ENCODE peak calls at places on chromosome 6, in seven cellular contexts. L, J, O, F, D, G and P are unnamed samples.

GRCh38 chr6:34795836-34796425 is 4.0 kb downstream of the BLTP3A start:
- DNase-seq in O (no peak), J (no peak), F (no peak), G (no peak), L (no peak), D (peak; percentile 59), P (peak; percentile 57)

GRCh38 chr6:167678102-167679101 is 148.3 kb upstream of the AFDN start:
- DNase-seq in J (peak; percentile 71), L (no peak), O (peak; percentile 39), G (peak; percentile 86), F (peak; percentile 78), D (peak; percentile 15), P (peak; percentile 35)

GRCh38 chr6:45965787-45966186 is 49.9 kb downstream of the CLIC5 start:
- DNase-seq in L (no peak), G (no peak), D (peak; percentile 84), O (no peak), F (no peak), J (no peak), P (no peak)

GRCh38 chr6:56795852-56796532 is 153.3 kb upstream of the DST start:
- DNase-seq in F (no peak), J (no peak), L (no peak), G (no peak), D (peak; percentile 78), O (no peak), P (no peak)

GRCh38 chr6:150159757-150160156 is 16.9 kb downstream of the PPP1R14C start:
- DNase-seq in F (no peak), L (no peak), G (no peak), O (no peak), J (no peak), D (no peak), P (no peak)

GRCh38 chr6:150418825-150419594 is 50.2 kb downstream of the IYD start:
- DNase-seq in F (peak; percentile 84), O (peak; percentile 47), D (peak; percentile 55), L (peak; percentile 83), J (peak; percentile 71), G (peak; percentile 89), P (peak; percentile 56)

GRCh38 chr6:154306696-154307095 is 49.9 kb downstream of the IPCEF1 start:
- DNase-seq in O (no peak), F (no peak), G (no peak), D (no peak), J (no peak), L (no peak), P (no peak)

GRCh38 chr6:21831531-21832291 is 238.2 kb downstream of the SOX4 start:
- DNase-seq in D (peak; percentile 97), L (no peak), J (no peak), G (no peak), O (no peak), F (no peak), P (no peak)

GRCh38 chr6:110395221-110395620 is 20.2 kb downstream of the DDO start:
- DNase-seq in D (no peak), G (peak; percentile 53), J (no peak), L (no peak), F (no peak), O (peak; percentile 73), P (no peak)

GRCh38 chr6:84752118-84752850 is 12.1 kb downstream of the TBX18 start:
- DNase-seq in F (no peak), L (no peak), G (no peak), J (no peak), D (no peak), O (no peak), P (no peak)

GRCh38 chr6:45423111-45423900 is 45.6 kb upstream of the SUPT3H start:
- DNase-seq in D (peak; percentile 30), O (peak; percentile 47), J (peak; percentile 36), G (peak; percentile 69), L (peak; percentile 74), F (peak; percentile 62), P (peak; percentile 17)

GRCh38 chr6:13508711-13509705 is 21.6 kb upstream of the GFOD1 start:
- DNase-seq in G (no peak), J (no peak), F (no peak), D (peak; percentile 91), O (no peak), L (no peak), P (peak; percentile 75)

GRCh38 chr6:37021356-37022129 is 16.1 kb downstream of the FGD2 start:
- DNase-seq in L (no peak), J (no peak), O (no peak), G (peak; percentile 28), F (no peak), D (peak; percentile 34), P (peak; percentile 41)

GRCh38 chr6:91098006-91098405 is 511.1 kb upstream of the MAP3K7 start:
- DNase-seq in L (no peak), F (no peak), O (no peak), G (no peak), D (peak; percentile 19), J (no peak), P (peak; percentile 63)

GRCh38 chr6:16681260-16681873 is 79.9 kb downstream of the ATXN1 start:
- DNase-seq in D (peak; percentile 97), G (peak; percentile 27), J (no peak), F (no peak), O (no peak), L (no peak), P (peak; percentile 58)

GRCh38 chr6:16687045-16687444 is 74.2 kb downstream of the ATXN1 start:
- DNase-seq in D (no peak), J (no peak), F (no peak), O (no peak), L (no peak), G (no peak), P (no peak)

GRCh38 chr6:16684896-16685554 is 76.2 kb downstream of the ATXN1 start:
- DNase-seq in D (peak; percentile 90), L (no peak), O (no peak), J (no peak), F (no peak), G (peak; percentile 21), P (peak; percentile 65)

GRCh38 chr6:16684195-16684689 is 77.0 kb downstream of the ATXN1 start:
- DNase-seq in G (peak; percentile 37), O (no peak), J (no peak), L (no peak), D (peak; percentile 52), F (no peak), P (no peak)

GRCh38 chr6:16683524-16684194 is 77.6 kb downstream of the ATXN1 start:
- DNase-seq in D (peak; percentile 83), G (peak; percentile 32), L (peak; percentile 60), J (peak; percentile 46), F (peak; percentile 54), O (no peak), P (peak; percentile 83)
- H3K4me3 ChIP-seq in D (no peak overlapping the region), G (no peak overlapping the region), L (no peak overlapping the region), J (no peak overlapping the region), F (no peak overlapping the region), O (no peak overlapping the region), P (no peak overlapping the region)

DNA sequence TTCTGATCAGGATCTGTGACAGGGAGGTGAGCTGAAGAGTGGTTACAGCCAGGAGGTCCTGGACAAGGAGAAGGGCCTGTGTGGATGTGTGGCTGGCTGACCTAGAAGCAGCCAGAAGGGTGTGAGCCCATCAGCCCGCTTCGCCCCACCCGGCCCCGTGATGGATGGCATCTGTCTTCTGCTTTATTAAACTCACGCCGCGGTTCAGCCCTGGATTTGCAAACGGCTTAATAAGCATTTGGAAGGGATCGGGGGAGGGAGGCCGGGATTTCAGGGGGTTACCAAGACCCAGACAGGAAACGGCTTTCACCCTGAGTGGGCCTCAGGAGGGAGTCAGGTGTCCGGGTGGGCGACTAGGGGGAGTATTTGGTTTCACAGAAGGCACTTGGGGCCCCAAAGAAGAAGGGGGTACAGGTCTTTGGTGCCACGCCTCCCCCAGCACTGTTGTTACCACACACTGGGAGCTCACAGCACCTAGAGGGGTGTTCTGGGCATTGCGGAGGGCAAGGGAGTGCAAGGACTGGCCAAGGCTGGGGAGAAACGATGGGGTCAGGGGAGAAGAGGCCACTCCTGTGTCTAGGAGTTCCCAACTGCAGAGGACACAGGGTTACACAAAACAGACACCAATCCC is 53.8 kb upstream of the FOXP4 start:
- DNase-seq in D (no peak), L (no peak), O (no peak), F (no peak), J (no peak), G (no peak), P (no peak)
- H3K27me3 ChIP-seq in D (peaks cover 7% of the 10 kb centered on the region), L (no peaks in the 10 kb centered on the region), O (no peaks in the 10 kb centered on the region), F (no peaks in the 10 kb centered on the region), J (no peaks in the 10 kb centered on the region), G (no peaks in the 10 kb centered on the region), P (no peaks in the 10 kb centered on the region)

DNA sequence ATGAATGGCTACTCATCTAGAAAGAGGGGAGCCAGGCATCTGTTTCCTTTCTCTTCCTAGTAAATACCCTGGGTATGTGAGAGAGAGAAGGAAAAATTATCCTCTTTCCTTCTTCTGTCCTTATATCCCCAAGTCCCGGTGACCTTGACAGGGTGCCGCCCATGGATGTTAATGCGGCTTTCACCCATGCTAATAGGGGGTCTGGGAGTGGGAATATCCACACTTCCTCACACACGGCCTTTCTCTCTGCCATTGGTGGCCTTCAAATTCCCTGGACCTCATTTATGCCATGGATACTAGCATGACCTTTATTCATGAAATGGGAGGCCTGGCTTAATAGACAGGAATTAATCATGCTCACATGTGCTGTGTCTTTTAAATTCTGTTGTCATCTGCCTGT is 159.0 kb upstream of the NOX3 start:
- DNase-seq in L (no peak), D (no peak), J (no peak), G (no peak), F (no peak), O (no peak), P (no peak)
- H3K9me3 ChIP-seq in L (peaks cover 63% of the 10 kb centered on the region), D (no peaks in the 10 kb centered on the region), J (peaks cover 6% of the 10 kb centered on the region), G (peaks cover 1% of the 10 kb centered on the region), F (no peaks in the 10 kb centered on the region), O (peaks cover 4% of the 10 kb centered on the region), P (peaks cover 4% of the 10 kb centered on the region)

GRCh38 chr6:148467926-148468325 is 125.3 kb downstream of the SASH1 start:
- DNase-seq in J (no peak), L (no peak), O (no peak), D (no peak), F (no peak), G (no peak), P (no peak)

GRCh38 chr6:148471624-148472494 is 129.2 kb downstream of the SASH1 start:
- DNase-seq in D (peak; percentile 76), G (peak; percentile 48), F (no peak), O (no peak), L (no peak), J (no peak), P (no peak)

GRCh38 chr6:148470141-148470540 is 127.5 kb downstream of the SASH1 start:
- DNase-seq in J (no peak), G (no peak), L (no peak), F (no peak), O (no peak), D (no peak), P (no peak)

GRCh38 chr6:148472495-148473105 is 130.0 kb downstream of the SASH1 start:
- DNase-seq in G (no peak), J (no peak), D (peak; percentile 38), F (no peak), O (no peak), L (no peak), P (no peak)

DNA sequence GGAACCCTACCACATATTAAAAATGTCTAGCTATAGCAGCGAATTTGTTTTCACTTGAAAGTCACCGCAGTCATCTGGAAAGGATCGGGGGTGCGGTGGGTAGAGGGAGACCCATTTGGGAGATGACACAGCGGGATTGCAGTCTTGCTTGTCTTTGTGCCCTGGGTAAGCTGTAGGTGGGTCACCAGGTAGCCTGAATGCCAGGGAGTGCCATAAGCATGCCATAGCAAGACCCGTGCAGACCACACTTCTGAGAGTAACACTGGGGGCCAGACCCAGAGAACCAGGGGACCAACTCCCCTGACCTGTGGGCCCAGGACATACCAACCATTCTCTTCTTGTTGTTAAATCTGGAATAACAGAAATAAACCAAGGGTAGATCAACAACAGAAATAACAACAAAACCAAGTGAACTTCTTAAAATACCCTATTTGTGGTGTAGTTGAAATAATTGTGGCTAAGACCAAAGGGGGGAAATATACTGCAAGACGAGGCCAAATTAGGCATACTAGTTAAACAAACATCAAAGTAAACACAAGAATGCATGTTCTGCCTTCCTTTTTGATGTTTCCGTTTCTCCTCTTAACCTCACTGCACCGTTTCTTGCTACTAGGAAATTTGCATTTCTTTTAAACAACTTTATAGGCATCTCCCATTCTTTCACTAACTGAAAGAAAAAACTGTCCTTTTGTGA is 128.1 kb downstream of the SASH1 start:
- DNase-seq in L (no peak), O (no peak), J (no peak), G (no peak), D (peak; percentile 13), F (no peak), P (no peak)
- H3K4me3 ChIP-seq in L (no peak overlapping the region), O (no peak overlapping the region), J (no peak overlapping the region), G (no peak overlapping the region), D (no peak overlapping the region), F (no peak overlapping the region), P (no peak overlapping the region)